ENCODE peak calls at places on chromosomes 5 and 9, in seven cellular contexts. One of them, this sample, is unnamed.

GRCh38 chr9:80369641-80370040 is 797.9 kb downstream of the TLE4 start:
- DNase-seq in CD4-positive, alpha-beta T cell: no peak
- DNase-seq in fibroblast of lung: peak; percentile 13
- DNase-seq in cardiac muscle cell: peak; percentile 4
- DNase-seq in heart left ventricle: no peak
- DNase-seq in body of pancreas: no peak
- DNase-seq in heart right ventricle: no peak
- DNase-seq in this sample: no peak

GRCh38 chr9:98551511-98552286 is 157.0 kb downstream of the GABBR2 start:
- DNase-seq in CD4-positive, alpha-beta T cell: no peak
- DNase-seq in fibroblast of lung: peak; percentile 63
- DNase-seq in cardiac muscle cell: peak; percentile 21
- DNase-seq in heart left ventricle: no peak
- DNase-seq in body of pancreas: no peak
- DNase-seq in heart right ventricle: no peak
- DNase-seq in this sample: no peak

GRCh38 chr9:135020481-135021392 is 66.7 kb upstream of the OLFM1 start:
- DNase-seq in CD4-positive, alpha-beta T cell: no peak
- DNase-seq in fibroblast of lung: no peak
- DNase-seq in cardiac muscle cell: no peak
- DNase-seq in heart left ventricle: no peak
- DNase-seq in body of pancreas: no peak
- DNase-seq in heart right ventricle: no peak
- DNase-seq in this sample: no peak

GRCh38 chr5:66179297-66180051 is 35.4 kb downstream of the SREK1 start:
- DNase-seq in CD4-positive, alpha-beta T cell: no peak
- DNase-seq in fibroblast of lung: no peak
- DNase-seq in cardiac muscle cell: no peak
- DNase-seq in heart left ventricle: no peak
- DNase-seq in body of pancreas: no peak
- DNase-seq in heart right ventricle: no peak
- DNase-seq in this sample: no peak

GRCh38 chr9:121725008-121725795 is 73.8 kb downstream of the DAB2IP start:
- DNase-seq in CD4-positive, alpha-beta T cell: no peak
- DNase-seq in fibroblast of lung: peak; percentile 100
- DNase-seq in cardiac muscle cell: peak; percentile 99
- DNase-seq in heart left ventricle: peak; percentile 98
- DNase-seq in body of pancreas: peak; percentile 88
- DNase-seq in heart right ventricle: peak; percentile 95
- DNase-seq in this sample: no peak

GRCh38 chr9:16143947-16144890 is 591.4 kb downstream of the CCDC171 start:
- DNase-seq in CD4-positive, alpha-beta T cell: no peak
- DNase-seq in fibroblast of lung: peak; percentile 35
- DNase-seq in cardiac muscle cell: no peak
- DNase-seq in heart left ventricle: no peak
- DNase-seq in body of pancreas: no peak
- DNase-seq in heart right ventricle: no peak
- DNase-seq in this sample: no peak

GRCh38 chr5:143599474-143599873 is 196.0 kb upstream of the NR3C1 start:
- DNase-seq in CD4-positive, alpha-beta T cell: no peak
- DNase-seq in fibroblast of lung: no peak
- DNase-seq in cardiac muscle cell: no peak
- DNase-seq in heart left ventricle: no peak
- DNase-seq in body of pancreas: no peak
- DNase-seq in heart right ventricle: no peak
- DNase-seq in this sample: no peak

GRCh38 chr5:63553069-63553468 is 409.2 kb downstream of the HTR1A start:
- DNase-seq in CD4-positive, alpha-beta T cell: no peak
- DNase-seq in fibroblast of lung: no peak
- DNase-seq in cardiac muscle cell: no peak
- DNase-seq in heart left ventricle: no peak
- DNase-seq in body of pancreas: no peak
- DNase-seq in heart right ventricle: no peak
- DNase-seq in this sample: no peak

GRCh38 chr9:16561121-16561520 is 309.3 kb downstream of the BNC2 start:
- DNase-seq in CD4-positive, alpha-beta T cell: no peak
- DNase-seq in fibroblast of lung: no peak
- DNase-seq in cardiac muscle cell: peak; percentile 43
- DNase-seq in heart left ventricle: no peak
- DNase-seq in body of pancreas: no peak
- DNase-seq in heart right ventricle: no peak
- DNase-seq in this sample: no peak

GRCh38 chr5:120504057-120504456 is 40.0 kb downstream of the PRR16 start:
- DNase-seq in CD4-positive, alpha-beta T cell: no peak
- DNase-seq in fibroblast of lung: peak; percentile 42
- DNase-seq in cardiac muscle cell: peak; percentile 7
- DNase-seq in heart left ventricle: no peak
- DNase-seq in body of pancreas: no peak
- DNase-seq in heart right ventricle: no peak
- DNase-seq in this sample: no peak

GRCh38 chr5:111930407-111930806 is 173.4 kb upstream of the NREP start:
- DNase-seq in CD4-positive, alpha-beta T cell: no peak
- DNase-seq in fibroblast of lung: peak; percentile 34
- DNase-seq in cardiac muscle cell: no peak
- DNase-seq in heart left ventricle: no peak
- DNase-seq in body of pancreas: no peak
- DNase-seq in heart right ventricle: no peak
- DNase-seq in this sample: no peak

GRCh38 chr5:147439253-147439652 is 70.6 kb downstream of the DPYSL3 start:
- DNase-seq in CD4-positive, alpha-beta T cell: no peak
- DNase-seq in fibroblast of lung: no peak
- DNase-seq in cardiac muscle cell: no peak
- DNase-seq in heart left ventricle: no peak
- DNase-seq in body of pancreas: no peak
- DNase-seq in heart right ventricle: no peak
- DNase-seq in this sample: no peak

GRCh38 chr5:10457682-10458574 is 16.2 kb downstream of the ROPN1L start:
- DNase-seq in CD4-positive, alpha-beta T cell: no peak
- DNase-seq in fibroblast of lung: no peak
- DNase-seq in cardiac muscle cell: peak; percentile 34
- DNase-seq in heart left ventricle: peak; percentile 50
- DNase-seq in body of pancreas: no peak
- DNase-seq in heart right ventricle: peak; percentile 46
- DNase-seq in this sample: no peak

GRCh38 chr5:67353500-67353931 is 156.9 kb upstream of the CD180 start:
- DNase-seq in CD4-positive, alpha-beta T cell: no peak
- DNase-seq in fibroblast of lung: peak; percentile 57
- DNase-seq in cardiac muscle cell: peak; percentile 47
- DNase-seq in heart left ventricle: no peak
- DNase-seq in body of pancreas: no peak
- DNase-seq in heart right ventricle: no peak
- DNase-seq in this sample: no peak

GRCh38 chr9:35836595-35836994 is 7.6 kb downstream of the TMEM8B start:
- DNase-seq in CD4-positive, alpha-beta T cell: no peak
- DNase-seq in fibroblast of lung: no peak
- DNase-seq in cardiac muscle cell: no peak
- DNase-seq in heart left ventricle: no peak
- DNase-seq in body of pancreas: no peak
- DNase-seq in heart right ventricle: no peak
- DNase-seq in this sample: no peak

GRCh38 chr5:139835656-139836055 is 40.0 kb downstream of the PSD2 start:
- DNase-seq in CD4-positive, alpha-beta T cell: no peak
- DNase-seq in fibroblast of lung: no peak
- DNase-seq in cardiac muscle cell: no peak
- DNase-seq in heart left ventricle: no peak
- DNase-seq in body of pancreas: no peak
- DNase-seq in heart right ventricle: no peak
- DNase-seq in this sample: no peak

GRCh38 chr9:116628706-116629105 is 58.4 kb upstream of the TRIM32 start:
- DNase-seq in CD4-positive, alpha-beta T cell: no peak
- DNase-seq in fibroblast of lung: peak; percentile 33
- DNase-seq in cardiac muscle cell: peak; percentile 69
- DNase-seq in heart left ventricle: no peak
- DNase-seq in body of pancreas: no peak
- DNase-seq in heart right ventricle: no peak
- DNase-seq in this sample: no peak

GRCh38 chr9:26779072-26779471 is 113.5 kb downstream of the CAAP1 start:
- DNase-seq in CD4-positive, alpha-beta T cell: no peak
- DNase-seq in fibroblast of lung: peak; percentile 60
- DNase-seq in cardiac muscle cell: no peak
- DNase-seq in heart left ventricle: no peak
- DNase-seq in body of pancreas: no peak
- DNase-seq in heart right ventricle: no peak
- DNase-seq in this sample: no peak

GRCh38 chr5:14872070-14872989 is 752 bp upstream of the ANKH start:
- DNase-seq in CD4-positive, alpha-beta T cell: peak; percentile 61
- DNase-seq in fibroblast of lung: peak; percentile 36
- DNase-seq in cardiac muscle cell: peak; percentile 61
- DNase-seq in heart left ventricle: peak; percentile 86
- DNase-seq in body of pancreas: peak; percentile 52
- DNase-seq in heart right ventricle: peak; percentile 81
- DNase-seq in this sample: peak; percentile 68

GRCh38 chr5:10400834-10401233 is 40.8 kb upstream of the ROPN1L start:
- DNase-seq in CD4-positive, alpha-beta T cell: no peak
- DNase-seq in fibroblast of lung: peak; percentile 87
- DNase-seq in cardiac muscle cell: peak; percentile 81
- DNase-seq in heart left ventricle: no peak
- DNase-seq in body of pancreas: no peak
- DNase-seq in heart right ventricle: no peak
- DNase-seq in this sample: no peak

GRCh38 chr9:95778957-95779356 is 96.5 kb upstream of the ERCC6L2 start:
- DNase-seq in CD4-positive, alpha-beta T cell: no peak
- DNase-seq in fibroblast of lung: peak; percentile 97
- DNase-seq in cardiac muscle cell: peak; percentile 88
- DNase-seq in heart left ventricle: peak; percentile 63
- DNase-seq in body of pancreas: no peak
- DNase-seq in heart right ventricle: peak; percentile 53
- DNase-seq in this sample: no peak

GRCh38 chr9:14782652-14783051 is 60.1 kb upstream of the CER1 start:
- DNase-seq in CD4-positive, alpha-beta T cell: no peak
- DNase-seq in fibroblast of lung: no peak
- DNase-seq in cardiac muscle cell: no peak
- DNase-seq in heart left ventricle: no peak
- DNase-seq in body of pancreas: no peak
- DNase-seq in heart right ventricle: no peak
- DNase-seq in this sample: no peak

GRCh38 chr9:130479587-130479986 is 34.8 kb downstream of the ASS1 start:
- DNase-seq in CD4-positive, alpha-beta T cell: no peak
- DNase-seq in fibroblast of lung: no peak
- DNase-seq in cardiac muscle cell: no peak
- DNase-seq in heart left ventricle: no peak
- DNase-seq in body of pancreas: no peak
- DNase-seq in heart right ventricle: no peak
- DNase-seq in this sample: no peak
- H3K27me3 ChIP-seq in CD4-positive, alpha-beta T cell: peaks cover 9% of the 10 kb centered on the region
- H3K27me3 ChIP-seq in fibroblast of lung: no peaks in the 10 kb centered on the region
- H3K27me3 ChIP-seq in cardiac muscle cell: no peaks in the 10 kb centered on the region
- H3K27me3 ChIP-seq in heart left ventricle: no peaks in the 10 kb centered on the region
- H3K27me3 ChIP-seq in body of pancreas: no peaks in the 10 kb centered on the region
- H3K27me3 ChIP-seq in heart right ventricle: no peaks in the 10 kb centered on the region
- H3K27me3 ChIP-seq in this sample: no peaks in the 10 kb centered on the region

DNA sequence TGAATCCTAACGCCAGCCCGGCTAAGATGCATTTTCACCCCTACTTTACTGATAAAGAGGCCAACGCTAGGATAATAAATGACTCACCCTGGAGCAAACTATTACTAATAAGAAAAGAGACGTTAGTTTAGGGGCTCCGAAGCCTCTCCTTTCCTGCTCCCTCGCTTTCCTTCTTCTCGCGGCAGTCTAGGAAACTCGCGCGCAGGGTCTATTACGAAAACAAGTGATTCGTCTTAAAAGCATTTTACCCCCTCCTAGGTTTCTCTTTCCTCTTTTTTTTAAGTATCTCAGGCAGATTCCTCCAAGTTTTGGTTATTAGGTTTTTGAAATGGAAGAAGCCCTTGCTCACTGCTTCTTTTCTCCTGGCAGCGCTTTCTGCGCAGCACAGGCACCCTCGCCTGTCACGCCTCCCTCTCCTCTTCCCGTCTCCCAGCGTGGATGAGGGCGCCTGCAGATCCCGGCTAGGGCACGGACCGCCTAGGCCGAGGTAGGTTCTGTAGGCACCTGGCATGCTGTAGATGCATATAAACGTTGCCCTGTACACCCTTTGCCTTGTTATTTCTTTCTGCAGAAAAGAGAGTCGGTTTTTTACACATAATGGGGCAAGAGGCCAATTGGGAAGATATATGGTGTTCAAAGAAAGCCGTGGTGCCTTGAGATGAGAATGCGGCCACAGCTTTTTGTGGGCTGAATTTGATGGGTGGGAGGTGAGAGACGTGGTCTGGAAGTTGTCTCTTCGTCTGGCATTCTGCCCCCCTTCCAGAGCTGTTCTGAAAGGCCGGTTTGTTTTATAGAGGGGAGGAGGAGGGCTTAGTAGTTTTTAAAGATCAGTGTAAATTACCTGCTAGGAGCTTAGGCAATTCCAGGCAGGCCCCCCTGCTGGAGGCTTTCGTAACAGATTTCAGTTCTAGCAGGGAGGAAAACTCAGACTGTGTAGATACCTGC is 981 bp downstream of the GCNT1 start:
- DNase-seq in CD4-positive, alpha-beta T cell: no peak
- DNase-seq in fibroblast of lung: peak; percentile 66
- DNase-seq in cardiac muscle cell: peak; percentile 67
- DNase-seq in heart left ventricle: peak; percentile 41
- DNase-seq in body of pancreas: peak; percentile 31
- DNase-seq in heart right ventricle: peak; percentile 25
- DNase-seq in this sample: peak; percentile 39
- H3K27me3 ChIP-seq in CD4-positive, alpha-beta T cell: no peaks in the 10 kb centered on the region
- H3K27me3 ChIP-seq in fibroblast of lung: no peaks in the 10 kb centered on the region
- H3K27me3 ChIP-seq in cardiac muscle cell: no peaks in the 10 kb centered on the region
- H3K27me3 ChIP-seq in heart left ventricle: no peaks in the 10 kb centered on the region
- H3K27me3 ChIP-seq in body of pancreas: no peaks in the 10 kb centered on the region
- H3K27me3 ChIP-seq in heart right ventricle: peaks cover 6% of the 10 kb centered on the region
- H3K27me3 ChIP-seq in this sample: no peaks in the 10 kb centered on the region

DNA sequence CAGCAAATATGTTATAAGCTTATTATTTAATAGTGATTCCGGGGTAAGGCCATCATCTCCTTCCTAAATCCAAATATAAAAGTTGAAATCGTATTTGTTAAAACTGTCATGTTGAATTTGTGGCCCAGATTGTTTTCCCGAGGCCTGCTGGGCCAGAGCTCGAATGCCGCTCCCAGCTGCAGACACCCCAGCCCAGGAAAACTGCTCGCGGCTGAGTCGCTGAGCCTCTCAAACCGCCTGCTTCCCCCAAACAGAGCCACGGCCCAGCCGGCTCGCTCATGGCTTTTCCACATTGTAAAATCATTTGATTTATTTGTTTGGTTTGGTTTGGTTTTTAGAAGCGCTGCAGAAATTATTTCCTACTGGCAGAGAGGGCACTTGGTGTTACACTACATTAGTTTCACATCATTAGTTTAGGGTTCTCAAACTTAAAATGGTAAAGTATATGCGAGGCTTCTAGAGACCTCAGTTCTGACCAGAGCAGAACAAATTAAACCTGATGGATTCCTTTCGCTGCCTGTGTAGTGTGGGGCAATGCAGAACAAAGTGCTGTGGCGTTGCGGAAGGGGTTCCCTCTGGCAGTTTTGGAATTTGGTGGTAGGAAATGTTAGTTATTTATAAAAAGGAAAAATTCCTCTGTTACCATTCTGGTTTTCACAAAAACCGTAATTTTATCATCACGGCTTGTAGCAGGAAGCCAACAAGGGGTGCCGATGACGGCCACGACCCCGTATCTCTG is 156.5 kb upstream of the PITX1 start:
- DNase-seq in CD4-positive, alpha-beta T cell: no peak
- DNase-seq in fibroblast of lung: no peak
- DNase-seq in cardiac muscle cell: no peak
- DNase-seq in heart left ventricle: no peak
- DNase-seq in body of pancreas: no peak
- DNase-seq in heart right ventricle: no peak
- DNase-seq in this sample: no peak
- H3K27me3 ChIP-seq in CD4-positive, alpha-beta T cell: peaks cover 26% of the 10 kb centered on the region
- H3K27me3 ChIP-seq in fibroblast of lung: no peaks in the 10 kb centered on the region
- H3K27me3 ChIP-seq in cardiac muscle cell: peaks cover 85% of the 10 kb centered on the region
- H3K27me3 ChIP-seq in heart left ventricle: peaks cover 47% of the 10 kb centered on the region
- H3K27me3 ChIP-seq in body of pancreas: no peaks in the 10 kb centered on the region
- H3K27me3 ChIP-seq in heart right ventricle: peaks cover 59% of the 10 kb centered on the region
- H3K27me3 ChIP-seq in this sample: peaks cover 1% of the 10 kb centered on the region

GRCh38 chr9:136278221-136278620 is 25.7 kb downstream of the CCDC187 start:
- DNase-seq in CD4-positive, alpha-beta T cell: no peak
- DNase-seq in fibroblast of lung: no peak
- DNase-seq in cardiac muscle cell: no peak
- DNase-seq in heart left ventricle: no peak
- DNase-seq in body of pancreas: no peak
- DNase-seq in heart right ventricle: no peak
- DNase-seq in this sample: no peak
- H3K27me3 ChIP-seq in CD4-positive, alpha-beta T cell: no peaks in the 10 kb centered on the region
- H3K27me3 ChIP-seq in fibroblast of lung: peaks cover 25% of the 10 kb centered on the region
- H3K27me3 ChIP-seq in cardiac muscle cell: no peaks in the 10 kb centered on the region
- H3K27me3 ChIP-seq in heart left ventricle: peaks cover 24% of the 10 kb centered on the region
- H3K27me3 ChIP-seq in body of pancreas: no peaks in the 10 kb centered on the region
- H3K27me3 ChIP-seq in heart right ventricle: peaks cover 54% of the 10 kb centered on the region
- H3K27me3 ChIP-seq in this sample: peaks cover 2% of the 10 kb centered on the region

This sample was measured in GM06990.